ENCODE peak calls at places on chromosomes 5 and 9, in seven cellular contexts. S, A, D, T, Y, U and H are unnamed samples.

GRCh38 chr5:154756203-154756870 is 1.2 kb downstream of the LARP1 start:
- DNase-seq in S (no peak), A (no peak), D (peak; percentile 91), T (peak; percentile 66), Y (peak; percentile 50), U (peak; percentile 63), H (peak; percentile 64)

GRCh38 chr5:143679777-143680176 is 132.2 kb upstream of the HMHB1 start:
- DNase-seq in S (peak; percentile 56), A (no peak), D (no peak), T (no peak), Y (no peak), U (peak; percentile 44), H (no peak)

GRCh38 chr9:125260564-125260963 is 1.1 kb upstream of the GAPVD1 start:
- DNase-seq in S (peak; percentile 54), A (no peak), D (no peak), T (no peak), Y (no peak), U (no peak), H (no peak)

GRCh38 chr5:67496051-67496450 is 299.5 kb upstream of the CD180 start:
- DNase-seq in S (no peak), A (no peak), D (no peak), T (no peak), Y (no peak), U (no peak), H (no peak)

GRCh38 chr5:129906177-129906887 is 2.1 kb downstream of the CHSY3 start:
- DNase-seq in S (no peak), A (peak; percentile 16), D (no peak), T (no peak), Y (no peak), U (no peak), H (no peak)

GRCh38 chr9:88672874-88673695 is 138.1 kb downstream of the NXNL2 start:
- DNase-seq in S (no peak), A (no peak), D (no peak), T (no peak), Y (no peak), U (peak; percentile 33), H (no peak)

GRCh38 chr5:84292000-84292642 is 92.6 kb downstream of the EDIL3 start:
- DNase-seq in S (no peak), A (no peak), D (no peak), T (no peak), Y (no peak), U (no peak), H (no peak)

GRCh38 chr9:134007150-134007549 is 15.0 kb upstream of the VAV2 start:
- DNase-seq in S (no peak), A (no peak), D (no peak), T (no peak), Y (no peak), U (no peak), H (no peak)

GRCh38 chr5:81753429-81753828 is 2.5 kb upstream of the SSBP2 start:
- DNase-seq in S (no peak), A (no peak), D (no peak), T (no peak), Y (no peak), U (no peak), H (no peak)

GRCh38 chr9:31347082-31347617 is 1037.3 kb upstream of the ACO1 start:
- DNase-seq in S (no peak), A (no peak), D (no peak), T (no peak), Y (no peak), U (no peak), H (no peak)

GRCh38 chr5:89668821-89669220 is 740.7 kb downstream of the CETN3 start:
- DNase-seq in S (no peak), A (no peak), D (no peak), T (no peak), Y (no peak), U (no peak), H (no peak)

GRCh38 chr5:52738095-52738506 is 49.6 kb upstream of the ITGA1 start:
- DNase-seq in S (peak; percentile 71), A (no peak), D (no peak), T (no peak), Y (no peak), U (no peak), H (peak; percentile 19)

GRCh38 chr5:107415762-107416161 is 255.0 kb downstream of the EFNA5 start:
- DNase-seq in S (no peak), A (no peak), D (no peak), T (no peak), Y (no peak), U (no peak), H (no peak)

GRCh38 chr9:133129001-133129799 is 8.2 kb upstream of the RALGDS start:
- DNase-seq in S (no peak), A (no peak), D (no peak), T (no peak), Y (no peak), U (no peak), H (no peak)

GRCh38 chr9:110440161-110440560 is 102.5 kb upstream of the TXNDC8 start:
- DNase-seq in S (peak; percentile 96), A (no peak), D (no peak), T (no peak), Y (no peak), U (no peak), H (no peak)

GRCh38 chr9:87109851-87110250 is 162.5 kb upstream of the GAS1 start:
- DNase-seq in S (peak; percentile 72), A (no peak), D (no peak), T (no peak), Y (no peak), U (no peak), H (no peak)

GRCh38 chr9:123174887-123175518 is 93.4 kb downstream of the STRBP start:
- DNase-seq in S (no peak), A (no peak), D (no peak), T (no peak), Y (no peak), U (no peak), H (no peak)

GRCh38 chr9:133074111-133074651 is 12.4 kb downstream of the CEL start:
- DNase-seq in S (peak; percentile 78), A (no peak), D (no peak), T (peak; percentile 34), Y (no peak), U (no peak), H (no peak)

DNA sequence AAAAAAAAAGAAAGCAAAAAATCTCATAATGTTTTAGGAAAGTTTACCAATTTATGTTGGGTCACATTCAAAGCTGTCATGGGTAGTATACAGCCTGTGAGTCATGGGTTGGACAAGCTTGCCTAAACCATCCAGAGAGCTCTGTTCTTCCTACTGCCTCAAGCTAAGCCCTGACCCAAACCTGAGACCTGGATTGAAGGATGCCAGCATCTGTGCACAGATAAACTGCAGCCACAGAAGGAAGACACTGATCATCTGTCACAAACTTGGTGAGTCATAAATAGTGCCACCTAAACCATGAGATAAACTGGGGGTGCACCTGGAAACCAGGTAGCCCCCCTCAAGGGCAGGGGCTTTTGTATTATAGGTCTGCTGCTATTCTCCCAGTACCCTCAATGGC is 31.0 kb downstream of the CSF2 start:
- DNase-seq in S (peak; percentile 66), A (no peak), D (no peak), T (no peak), Y (no peak), U (no peak), H (no peak)
- H3K4me1 ChIP-seq in S (peaks cover 22% of the 10 kb centered on the region), A (peaks cover 12% of the 10 kb centered on the region), D (peaks cover 45% of the 10 kb centered on the region), T (peaks cover 15% of the 10 kb centered on the region), Y (peaks cover 13% of the 10 kb centered on the region), U (peaks cover 21% of the 10 kb centered on the region), H (peaks cover 17% of the 10 kb centered on the region)

GRCh38 chr9:684055-684949 is 157.2 kb upstream of the DMRT1 start:
- DNase-seq in S (peak; percentile 81), A (no peak), D (no peak), T (no peak), Y (no peak), U (no peak), H (no peak)
- TF ChIP-seq POLR2A in S (no peak), A (no peak), D (no peak), T (no peak), Y (no peak), U (no peak), H (no peak)

GRCh38 chr9:114729706-114730105 is 47.7 kb upstream of the TEX48 start:
- DNase-seq in S (no peak), A (no peak), D (no peak), T (no peak), Y (no peak), U (no peak), H (no peak)
- TF ChIP-seq CTCF in S (no peak), A (no peak), D (no peak), T (no peak), Y (no peak), U (no peak), H (no peak)

DNA sequence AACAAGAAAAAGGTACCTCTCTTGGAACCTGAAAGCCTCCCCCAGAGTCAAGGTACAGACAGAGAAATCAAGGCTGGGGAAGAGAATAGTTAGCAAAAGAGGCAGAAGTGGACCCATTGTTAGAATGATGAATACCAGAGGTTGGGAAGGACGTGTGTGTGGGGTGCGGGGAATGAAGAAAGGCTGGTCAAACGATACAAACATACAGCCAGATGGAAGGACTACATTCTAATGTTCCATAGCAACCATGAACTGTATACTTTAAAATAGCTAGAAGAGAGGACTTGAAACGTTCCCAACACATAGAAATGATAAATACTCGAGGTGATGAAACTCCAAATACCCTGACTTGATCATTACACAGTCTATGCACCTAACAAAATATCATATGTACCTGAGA is 7.1 kb downstream of the CCDC69 start:
- DNase-seq in S (no peak), A (no peak), D (no peak), T (no peak), Y (no peak), U (no peak), H (no peak)
- H3K4me1 ChIP-seq in S (peaks cover 4% of the 10 kb centered on the region), A (peaks cover 63% of the 10 kb centered on the region), D (peaks cover 100% of the 10 kb centered on the region), T (peaks cover 46% of the 10 kb centered on the region), Y (peaks cover 34% of the 10 kb centered on the region), U (no peaks in the 10 kb centered on the region), H (peaks cover 79% of the 10 kb centered on the region)

DNA sequence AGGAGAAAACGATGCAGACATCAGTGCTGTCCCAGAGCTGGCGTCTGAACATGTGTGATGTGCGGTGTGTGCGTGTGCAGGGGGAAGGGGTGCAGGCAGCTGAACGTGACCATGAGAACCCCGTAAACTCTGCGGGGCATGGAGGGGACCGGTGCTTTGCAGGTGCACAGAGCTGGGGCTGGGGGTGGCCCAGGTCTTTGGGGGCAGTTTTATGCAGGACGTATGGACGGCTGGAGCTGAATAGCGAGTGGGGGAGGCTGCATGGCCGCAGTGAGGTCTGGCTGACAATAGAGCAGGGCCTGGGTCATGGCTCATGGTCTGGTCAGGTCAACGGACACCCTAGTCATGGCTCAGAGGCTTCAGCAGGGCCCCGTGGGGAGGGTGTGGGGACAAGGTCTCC is 3.3 kb upstream of the EXOC3 start:
- DNase-seq in S (no peak), A (no peak), D (peak; percentile 70), T (peak; percentile 7), Y (no peak), U (no peak), H (no peak)
- TF ChIP-seq POLR2A in S (no peak), A (no peak), D (no peak), T (no peak), Y (no peak), U (no peak), H (no peak)